ENCODE peak calls at places on chromosomes 16 and 17, in seven cellular contexts. One of them, this sample, is unnamed.

GRCh38 chr16:86398201-86398600 is 112.1 kb upstream of the FOXF1 start:
- DNase-seq in left lung: no peak
- DNase-seq in hepatocyte: no peak
- DNase-seq in esophagus squamous epithelium: no peak
- DNase-seq in tibial artery: no peak
- DNase-seq in sigmoid colon: no peak
- DNase-seq in cardiac muscle cell: no peak
- DNase-seq in this sample: no peak

GRCh38 chr17:57195790-57196460 is 60.4 kb upstream of the MSI2 start:
- DNase-seq in hepatocyte: no peak
- DNase-seq in left lung: no peak
- DNase-seq in esophagus squamous epithelium: no peak
- DNase-seq in sigmoid colon: no peak
- DNase-seq in tibial artery: no peak
- DNase-seq in cardiac muscle cell: no peak
- DNase-seq in this sample: no peak

GRCh38 chr17:44079877-44080821 is 9.6 kb downstream of the G6PC3 start:
- DNase-seq in tibial artery: no peak
- DNase-seq in left lung: no peak
- DNase-seq in sigmoid colon: no peak
- DNase-seq in hepatocyte: no peak
- DNase-seq in esophagus squamous epithelium: no peak
- DNase-seq in cardiac muscle cell: no peak
- DNase-seq in this sample: no peak

GRCh38 chr16:50683689-50684374 is 2.7 kb upstream of the SNX20 start:
- DNase-seq in hepatocyte: no peak
- DNase-seq in sigmoid colon: no peak
- DNase-seq in esophagus squamous epithelium: no peak
- DNase-seq in tibial artery: no peak
- DNase-seq in cardiac muscle cell: no peak
- DNase-seq in left lung: peak
- DNase-seq in this sample: peak

GRCh38 chr16:79629003-79629402 is 28.5 kb upstream of the MAF start:
- DNase-seq in esophagus squamous epithelium: no peak
- DNase-seq in sigmoid colon: no peak
- DNase-seq in tibial artery: no peak
- DNase-seq in hepatocyte: no peak
- DNase-seq in cardiac muscle cell: no peak
- DNase-seq in left lung: no peak
- DNase-seq in this sample: no peak

GRCh38 chr17:79988163-79988971 is 47.3 kb downstream of the TBC1D16 start:
- DNase-seq in left lung: peak
- DNase-seq in esophagus squamous epithelium: no peak
- DNase-seq in cardiac muscle cell: peak
- DNase-seq in tibial artery: no peak
- DNase-seq in hepatocyte: peak
- DNase-seq in sigmoid colon: peak
- DNase-seq in this sample: no peak

GRCh38 chr17:28997811-28998210 is 8.0 kb downstream of the SEZ6 start:
- DNase-seq in hepatocyte: no peak
- DNase-seq in sigmoid colon: no peak
- DNase-seq in tibial artery: no peak
- DNase-seq in left lung: no peak
- DNase-seq in cardiac muscle cell: no peak
- DNase-seq in esophagus squamous epithelium: no peak
- DNase-seq in this sample: no peak

GRCh38 chr16:1550061-1550460 is 16.6 kb downstream of the TMEM204 start:
- DNase-seq in left lung: no peak
- DNase-seq in esophagus squamous epithelium: no peak
- DNase-seq in hepatocyte: no peak
- DNase-seq in cardiac muscle cell: no peak
- DNase-seq in tibial artery: no peak
- DNase-seq in sigmoid colon: no peak
- DNase-seq in this sample: no peak

GRCh38 chr16:51391798-51392511 is 240.9 kb upstream of the SALL1 start:
- DNase-seq in sigmoid colon: no peak
- DNase-seq in esophagus squamous epithelium: no peak
- DNase-seq in tibial artery: no peak
- DNase-seq in left lung: no peak
- DNase-seq in cardiac muscle cell: no peak
- DNase-seq in hepatocyte: no peak
- DNase-seq in this sample: no peak

GRCh38 chr16:8126313-8126712 is 464.0 kb downstream of the TMEM114 start:
- DNase-seq in tibial artery: no peak
- DNase-seq in left lung: no peak
- DNase-seq in cardiac muscle cell: no peak
- DNase-seq in esophagus squamous epithelium: no peak
- DNase-seq in hepatocyte: no peak
- DNase-seq in sigmoid colon: no peak
- DNase-seq in this sample: no peak

GRCh38 chr17:68759343-68760140 is 158.4 kb upstream of the FAM20A start:
- DNase-seq in hepatocyte: peak
- DNase-seq in left lung: peak
- DNase-seq in sigmoid colon: peak
- DNase-seq in cardiac muscle cell: peak
- DNase-seq in tibial artery: peak
- DNase-seq in esophagus squamous epithelium: no peak
- DNase-seq in this sample: no peak

GRCh38 chr16:27195068-27195741 is 8.1 kb upstream of the KDM8 start:
- DNase-seq in sigmoid colon: no peak
- DNase-seq in left lung: no peak
- DNase-seq in esophagus squamous epithelium: no peak
- DNase-seq in cardiac muscle cell: no peak
- DNase-seq in hepatocyte: no peak
- DNase-seq in tibial artery: no peak
- DNase-seq in this sample: no peak

GRCh38 chr16:54847207-54847606 is 83.5 kb upstream of the IRX5 start:
- DNase-seq in left lung: no peak
- DNase-seq in sigmoid colon: no peak
- DNase-seq in tibial artery: no peak
- DNase-seq in esophagus squamous epithelium: no peak
- DNase-seq in hepatocyte: peak
- DNase-seq in cardiac muscle cell: no peak
- DNase-seq in this sample: no peak

GRCh38 chr16:20393801-20394637 is 10.5 kb downstream of the PDILT start:
- DNase-seq in cardiac muscle cell: peak
- DNase-seq in esophagus squamous epithelium: no peak
- DNase-seq in sigmoid colon: peak
- DNase-seq in left lung: no peak
- DNase-seq in tibial artery: no peak
- DNase-seq in hepatocyte: no peak
- DNase-seq in this sample: no peak

GRCh38 chr17:58284613-58285421 is 4.1 kb upstream of the MPO start:
- DNase-seq in esophagus squamous epithelium: no peak
- DNase-seq in left lung: no peak
- DNase-seq in tibial artery: no peak
- DNase-seq in cardiac muscle cell: peak
- DNase-seq in hepatocyte: no peak
- DNase-seq in sigmoid colon: peak
- DNase-seq in this sample: no peak

GRCh38 chr16:4610011-4611005 is 4.4 kb downstream of the UBALD1 start:
- DNase-seq in tibial artery: no peak
- DNase-seq in cardiac muscle cell: no peak
- DNase-seq in hepatocyte: no peak
- DNase-seq in left lung: no peak
- DNase-seq in esophagus squamous epithelium: no peak
- DNase-seq in sigmoid colon: no peak
- DNase-seq in this sample: no peak

DNA sequence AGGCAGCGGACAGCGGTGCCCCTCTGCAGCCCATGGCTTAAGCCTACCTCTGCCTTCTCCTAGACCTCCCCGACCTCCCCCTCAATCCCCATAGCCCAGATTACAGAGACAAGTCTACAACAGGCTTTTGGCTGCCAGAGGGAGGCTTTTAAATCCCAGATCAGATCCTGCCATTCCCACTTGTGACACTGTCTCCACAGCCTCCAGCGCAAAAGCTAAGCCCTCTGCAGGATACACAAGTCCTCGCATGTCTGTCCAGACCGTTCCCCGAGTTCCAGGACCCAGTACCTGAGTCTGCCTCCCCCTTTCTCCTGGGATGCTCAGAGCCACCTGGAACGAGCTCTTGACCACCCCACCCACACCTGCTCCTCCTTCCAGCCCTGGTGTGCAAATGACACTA is 31.2 kb downstream of the VAC14 start:
- DNase-seq in cardiac muscle cell: no peak
- DNase-seq in esophagus squamous epithelium: no peak
- DNase-seq in sigmoid colon: no peak
- DNase-seq in hepatocyte: no peak
- DNase-seq in tibial artery: no peak
- DNase-seq in left lung: peak
- DNase-seq in this sample: no peak
- TF ChIP-seq CTCF in cardiac muscle cell: no peak
- TF ChIP-seq CTCF in esophagus squamous epithelium: no peak
- TF ChIP-seq CTCF in sigmoid colon: no peak
- TF ChIP-seq CTCF in hepatocyte: no peak
- TF ChIP-seq CTCF in tibial artery: no peak
- TF ChIP-seq CTCF in left lung: no peak
- TF ChIP-seq CTCF in this sample: no peak

GRCh38 chr16:58048914-58049696 is 23.6 kb downstream of the MMP15 start:
- DNase-seq in tibial artery: no peak
- DNase-seq in left lung: peak
- DNase-seq in esophagus squamous epithelium: no peak
- DNase-seq in cardiac muscle cell: no peak
- DNase-seq in hepatocyte: no peak
- DNase-seq in sigmoid colon: no peak
- DNase-seq in this sample: no peak

GRCh38 chr16:58047557-58048348 is 22.2 kb downstream of the MMP15 start:
- DNase-seq in hepatocyte: no peak
- DNase-seq in cardiac muscle cell: no peak
- DNase-seq in esophagus squamous epithelium: no peak
- DNase-seq in sigmoid colon: no peak
- DNase-seq in tibial artery: no peak
- DNase-seq in left lung: peak
- DNase-seq in this sample: no peak

GRCh38 chr16:58048494-58048893 is 22.9 kb downstream of the MMP15 start:
- DNase-seq in tibial artery: no peak
- DNase-seq in sigmoid colon: no peak
- DNase-seq in cardiac muscle cell: no peak
- DNase-seq in esophagus squamous epithelium: no peak
- DNase-seq in hepatocyte: no peak
- DNase-seq in left lung: peak
- DNase-seq in this sample: no peak

GRCh38 chr16:58051296-58051695 is 25.7 kb downstream of the MMP15 start:
- DNase-seq in cardiac muscle cell: no peak
- DNase-seq in esophagus squamous epithelium: no peak
- DNase-seq in tibial artery: no peak
- DNase-seq in hepatocyte: no peak
- DNase-seq in sigmoid colon: no peak
- DNase-seq in left lung: no peak
- DNase-seq in this sample: no peak

GRCh38 chr16:58049697-58050185 is 24.2 kb downstream of the MMP15 start:
- DNase-seq in left lung: peak
- DNase-seq in esophagus squamous epithelium: no peak
- DNase-seq in hepatocyte: no peak
- DNase-seq in sigmoid colon: no peak
- DNase-seq in cardiac muscle cell: no peak
- DNase-seq in tibial artery: no peak
- DNase-seq in this sample: no peak
- H3K27ac ChIP-seq in left lung: no peak
- H3K27ac ChIP-seq in esophagus squamous epithelium: no peak
- H3K27ac ChIP-seq in hepatocyte: no peak
- H3K27ac ChIP-seq in sigmoid colon: no peak
- H3K27ac ChIP-seq in cardiac muscle cell: peak
- H3K27ac ChIP-seq in tibial artery: no peak
- H3K27ac ChIP-seq in this sample: no peak

GRCh38 chr16:13426279-13426678 is 493.7 kb upstream of the ERCC4 start:
- DNase-seq in left lung: no peak
- DNase-seq in esophagus squamous epithelium: no peak
- DNase-seq in cardiac muscle cell: no peak
- DNase-seq in tibial artery: no peak
- DNase-seq in hepatocyte: no peak
- DNase-seq in sigmoid colon: no peak
- DNase-seq in this sample: no peak
- TF ChIP-seq CTCF in left lung: no peak
- TF ChIP-seq CTCF in esophagus squamous epithelium: no peak
- TF ChIP-seq CTCF in cardiac muscle cell: no peak
- TF ChIP-seq CTCF in tibial artery: no peak
- TF ChIP-seq CTCF in hepatocyte: no peak
- TF ChIP-seq CTCF in sigmoid colon: no peak
- TF ChIP-seq CTCF in this sample: no peak

GRCh38 chr17:66677201-66677981 is 157.5 kb upstream of the CACNG5 start:
- DNase-seq in left lung: no peak
- DNase-seq in esophagus squamous epithelium: no peak
- DNase-seq in sigmoid colon: no peak
- DNase-seq in tibial artery: no peak
- DNase-seq in hepatocyte: no peak
- DNase-seq in cardiac muscle cell: peak
- DNase-seq in this sample: no peak

GRCh38 chr17:66678827-66679226 is 156.1 kb upstream of the CACNG5 start:
- DNase-seq in sigmoid colon: no peak
- DNase-seq in hepatocyte: no peak
- DNase-seq in tibial artery: no peak
- DNase-seq in esophagus squamous epithelium: no peak
- DNase-seq in cardiac muscle cell: no peak
- DNase-seq in left lung: no peak
- DNase-seq in this sample: no peak

GRCh38 chr17:66682293-66682692 is 152.6 kb upstream of the CACNG5 start:
- DNase-seq in hepatocyte: no peak
- DNase-seq in esophagus squamous epithelium: no peak
- DNase-seq in cardiac muscle cell: no peak
- DNase-seq in left lung: no peak
- DNase-seq in tibial artery: no peak
- DNase-seq in sigmoid colon: peak
- DNase-seq in this sample: no peak

GRCh38 chr17:66678061-66678460 is 156.9 kb upstream of the CACNG5 start:
- DNase-seq in hepatocyte: no peak
- DNase-seq in left lung: no peak
- DNase-seq in tibial artery: no peak
- DNase-seq in cardiac muscle cell: no peak
- DNase-seq in sigmoid colon: no peak
- DNase-seq in esophagus squamous epithelium: no peak
- DNase-seq in this sample: no peak

DNA sequence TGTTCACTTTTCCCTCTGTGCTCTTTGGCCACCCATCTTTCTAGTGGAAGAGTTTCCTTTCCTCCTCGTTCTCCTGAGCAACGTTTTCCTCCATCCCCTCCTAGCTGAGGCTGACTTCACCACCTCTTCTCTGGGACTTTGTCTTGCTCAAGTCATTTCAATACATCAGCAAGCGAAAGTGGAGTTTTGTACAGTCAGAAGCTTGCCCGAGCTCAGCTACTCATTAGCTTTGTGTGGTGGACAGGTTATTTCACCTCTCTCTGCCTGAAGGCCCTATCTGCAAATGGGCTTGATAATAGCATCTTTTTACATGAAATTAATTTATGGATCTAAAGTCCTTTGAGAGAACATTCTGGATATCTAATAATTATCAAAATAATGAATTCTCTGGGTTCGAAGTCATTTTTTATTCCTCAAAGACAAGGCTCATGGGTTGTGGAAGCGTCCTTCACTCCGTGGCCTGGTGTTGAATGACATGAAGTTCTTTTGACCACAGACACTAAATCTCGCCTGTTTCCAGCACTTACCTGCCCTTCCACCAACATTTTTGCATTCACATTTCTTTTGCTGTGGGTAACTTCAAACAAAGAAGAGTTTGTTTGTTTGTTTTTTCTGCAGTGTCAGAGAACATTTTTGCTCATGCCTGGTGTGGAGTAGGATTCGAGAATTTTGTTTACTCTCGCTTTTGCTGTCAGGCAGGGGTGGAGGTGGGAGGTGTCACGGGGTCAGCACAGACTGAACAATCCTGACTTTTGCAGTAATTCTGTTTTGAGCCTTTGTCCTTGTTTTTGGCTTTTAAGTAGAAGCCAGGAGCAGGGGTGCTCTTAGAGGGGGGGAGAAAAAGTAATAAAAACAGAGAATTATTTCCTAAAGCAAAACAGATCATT is 155.0 kb upstream of the CACNG5 start:
- DNase-seq in hepatocyte: no peak
- DNase-seq in sigmoid colon: no peak
- DNase-seq in left lung: no peak
- DNase-seq in cardiac muscle cell: no peak
- DNase-seq in esophagus squamous epithelium: no peak
- DNase-seq in tibial artery: no peak
- DNase-seq in this sample: no peak
- H3K27ac ChIP-seq in hepatocyte: no peak
- H3K27ac ChIP-seq in sigmoid colon: no peak
- H3K27ac ChIP-seq in left lung: no peak
- H3K27ac ChIP-seq in cardiac muscle cell: no peak
- H3K27ac ChIP-seq in esophagus squamous epithelium: no peak
- H3K27ac ChIP-seq in tibial artery: no peak
- H3K27ac ChIP-seq in this sample: no peak